ENCODE peak calls at places on chromosomes 16 and 17, in four cellular contexts. One of them, this sample, is unnamed.

GRCh38 chr17:46979023-46979870 is at the start of gene RPRML:
- DNase-seq in hepatocyte: peak; percentile 56
- DNase-seq in omental fat pad: no peak
- DNase-seq in CD4-positive, alpha-beta T cell: peak; percentile 2
- DNase-seq in this sample: peak; percentile 67

GRCh38 chr16:47732806-47733150 is 271.6 kb downstream of the PHKB start:
- DNase-seq in hepatocyte: no peak
- DNase-seq in omental fat pad: no peak
- DNase-seq in CD4-positive, alpha-beta T cell: no peak
- DNase-seq in this sample: no peak

GRCh38 chr16:6643083-6643686 is 689.5 kb upstream of the RBFOX1 start:
- DNase-seq in hepatocyte: peak; percentile 56
- DNase-seq in omental fat pad: peak; percentile 30
- DNase-seq in CD4-positive, alpha-beta T cell: peak; percentile 3
- DNase-seq in this sample: peak; percentile 34

GRCh38 chr16:84462296-84463210 is 41.9 kb downstream of the MEAK7 start:
- DNase-seq in hepatocyte: no peak
- DNase-seq in omental fat pad: peak; percentile 7
- DNase-seq in CD4-positive, alpha-beta T cell: no peak
- DNase-seq in this sample: no peak

GRCh38 chr16:49277386-49277742 is 4.3 kb downstream of the CBLN1 start:
- DNase-seq in hepatocyte: no peak
- DNase-seq in omental fat pad: no peak
- DNase-seq in CD4-positive, alpha-beta T cell: no peak
- DNase-seq in this sample: no peak

GRCh38 chr17:46940692-46941404 is 17.9 kb downstream of the GOSR2 start:
- DNase-seq in hepatocyte: peak; percentile 90
- DNase-seq in omental fat pad: peak; percentile 35
- DNase-seq in CD4-positive, alpha-beta T cell: peak; percentile 52
- DNase-seq in this sample: peak; percentile 81

GRCh38 chr16:19389246-19389645 is 28.4 kb upstream of the TMC5 start:
- DNase-seq in hepatocyte: peak; percentile 78
- DNase-seq in omental fat pad: peak; percentile 55
- DNase-seq in CD4-positive, alpha-beta T cell: no peak
- DNase-seq in this sample: peak; percentile 55

GRCh38 chr16:66832661-66833305 is 2.0 kb upstream of the NAE1 start:
- DNase-seq in hepatocyte: no peak
- DNase-seq in omental fat pad: no peak
- DNase-seq in CD4-positive, alpha-beta T cell: no peak
- DNase-seq in this sample: no peak

GRCh38 chr17:76145231-76146052 is 4.4 kb upstream of the FOXJ1 start:
- DNase-seq in hepatocyte: no peak
- DNase-seq in omental fat pad: no peak
- DNase-seq in CD4-positive, alpha-beta T cell: peak; percentile 55
- DNase-seq in this sample: peak; percentile 71

GRCh38 chr17:32746698-32747097 is 130.2 kb downstream of the MYO1D start:
- DNase-seq in hepatocyte: no peak
- DNase-seq in omental fat pad: no peak
- DNase-seq in CD4-positive, alpha-beta T cell: no peak
- DNase-seq in this sample: no peak

GRCh38 chr17:50507871-50508572 is at the start of gene MYCBPAP:
- DNase-seq in hepatocyte: peak; percentile 92
- DNase-seq in omental fat pad: peak; percentile 73
- DNase-seq in CD4-positive, alpha-beta T cell: peak; percentile 52
- DNase-seq in this sample: peak; percentile 93

GRCh38 chr17:29178750-29179231 is 1.4 kb downstream of the MYO18A start:
- DNase-seq in hepatocyte: peak; percentile 73
- DNase-seq in omental fat pad: no peak
- DNase-seq in CD4-positive, alpha-beta T cell: no peak
- DNase-seq in this sample: no peak

GRCh38 chr17:75096082-75096625 is 8.4 kb downstream of the SLC16A5 start:
- DNase-seq in hepatocyte: peak; percentile 92
- DNase-seq in omental fat pad: no peak
- DNase-seq in CD4-positive, alpha-beta T cell: no peak
- DNase-seq in this sample: no peak

GRCh38 chr16:11050954-11051353 is 106.6 kb downstream of the CLEC16A start:
- DNase-seq in hepatocyte: no peak
- DNase-seq in omental fat pad: no peak
- DNase-seq in CD4-positive, alpha-beta T cell: no peak
- DNase-seq in this sample: no peak

GRCh38 chr17:67575325-67575724 is 142.4 kb upstream of the NOL11 start:
- DNase-seq in hepatocyte: no peak
- DNase-seq in omental fat pad: no peak
- DNase-seq in CD4-positive, alpha-beta T cell: no peak
- DNase-seq in this sample: peak; percentile 40

GRCh38 chr17:29214215-29215146 is 32.2 kb upstream of the CRYBA1 start:
- DNase-seq in hepatocyte: no peak
- DNase-seq in omental fat pad: no peak
- DNase-seq in CD4-positive, alpha-beta T cell: no peak
- DNase-seq in this sample: no peak

GRCh38 chr17:57609125-57609877 is 135.8 kb downstream of the CCDC182 start:
- DNase-seq in hepatocyte: peak; percentile 45
- DNase-seq in omental fat pad: no peak
- DNase-seq in CD4-positive, alpha-beta T cell: no peak
- DNase-seq in this sample: no peak

GRCh38 chr16:10754941-10755340 is 11.3 kb downstream of the NUBP1 start:
- DNase-seq in hepatocyte: no peak
- DNase-seq in omental fat pad: no peak
- DNase-seq in CD4-positive, alpha-beta T cell: no peak
- DNase-seq in this sample: no peak

GRCh38 chr16:17831330-17831729 is 360.6 kb upstream of the XYLT1 start:
- DNase-seq in hepatocyte: peak; percentile 13
- DNase-seq in omental fat pad: no peak
- DNase-seq in CD4-positive, alpha-beta T cell: no peak
- DNase-seq in this sample: no peak

GRCh38 chr16:81513204-81514040 is 68.8 kb downstream of the CMIP start:
- DNase-seq in hepatocyte: no peak
- DNase-seq in omental fat pad: no peak
- DNase-seq in CD4-positive, alpha-beta T cell: no peak
- DNase-seq in this sample: no peak

GRCh38 chr17:37701424-37702020 is 43.3 kb downstream of the HNF1B start:
- DNase-seq in hepatocyte: no peak
- DNase-seq in omental fat pad: no peak
- DNase-seq in CD4-positive, alpha-beta T cell: peak; percentile 9
- DNase-seq in this sample: peak; percentile 77

GRCh38 chr16:88570691-88571092 is 489 bp downstream of the ZC3H18 start:
- DNase-seq in hepatocyte: peak; percentile 55
- DNase-seq in omental fat pad: no peak
- DNase-seq in CD4-positive, alpha-beta T cell: peak; percentile 13
- DNase-seq in this sample: no peak

GRCh38 chr17:79042421-79043190 is 18.6 kb downstream of the C1QTNF1 start:
- DNase-seq in hepatocyte: no peak
- DNase-seq in omental fat pad: peak; percentile 86
- DNase-seq in CD4-positive, alpha-beta T cell: peak; percentile 68
- DNase-seq in this sample: peak; percentile 82

GRCh38 chr17:489758-490329 is 137.2 kb upstream of the RPH3AL start:
- DNase-seq in hepatocyte: peak; percentile 36
- DNase-seq in omental fat pad: no peak
- DNase-seq in CD4-positive, alpha-beta T cell: peak; percentile 68
- DNase-seq in this sample: peak; percentile 68

GRCh38 chr17:62723842-62724241 is 84.3 kb downstream of the MARCHF10 start:
- DNase-seq in hepatocyte: no peak
- DNase-seq in omental fat pad: no peak
- DNase-seq in CD4-positive, alpha-beta T cell: no peak
- DNase-seq in this sample: no peak

GRCh38 chr17:55845385-55845784 is 94.5 kb downstream of the PCTP start:
- DNase-seq in hepatocyte: peak; percentile 81
- DNase-seq in omental fat pad: peak; percentile 23
- DNase-seq in CD4-positive, alpha-beta T cell: no peak
- DNase-seq in this sample: peak; percentile 65
- TF ChIP-seq CTCF in hepatocyte: peak; percentile 85
- TF ChIP-seq CTCF in omental fat pad: no peak
- TF ChIP-seq CTCF in CD4-positive, alpha-beta T cell: no peak
- TF ChIP-seq CTCF in this sample: peak; percentile 30

GRCh38 chr16:27544671-27545070 is 5.0 kb downstream of the GTF3C1 start:
- DNase-seq in hepatocyte: no peak
- DNase-seq in omental fat pad: no peak
- DNase-seq in CD4-positive, alpha-beta T cell: no peak
- DNase-seq in this sample: no peak
- TF ChIP-seq CTCF in hepatocyte: no peak
- TF ChIP-seq CTCF in omental fat pad: no peak
- TF ChIP-seq CTCF in CD4-positive, alpha-beta T cell: no peak
- TF ChIP-seq CTCF in this sample: no peak

GRCh38 chr16:72125635-72126428 is 32.2 kb downstream of the DHX38 start:
- DNase-seq in hepatocyte: no peak
- DNase-seq in omental fat pad: no peak
- DNase-seq in CD4-positive, alpha-beta T cell: no peak
- DNase-seq in this sample: no peak
- TF ChIP-seq CTCF in hepatocyte: no peak
- TF ChIP-seq CTCF in omental fat pad: no peak
- TF ChIP-seq CTCF in CD4-positive, alpha-beta T cell: no peak
- TF ChIP-seq CTCF in this sample: no peak

DNA sequence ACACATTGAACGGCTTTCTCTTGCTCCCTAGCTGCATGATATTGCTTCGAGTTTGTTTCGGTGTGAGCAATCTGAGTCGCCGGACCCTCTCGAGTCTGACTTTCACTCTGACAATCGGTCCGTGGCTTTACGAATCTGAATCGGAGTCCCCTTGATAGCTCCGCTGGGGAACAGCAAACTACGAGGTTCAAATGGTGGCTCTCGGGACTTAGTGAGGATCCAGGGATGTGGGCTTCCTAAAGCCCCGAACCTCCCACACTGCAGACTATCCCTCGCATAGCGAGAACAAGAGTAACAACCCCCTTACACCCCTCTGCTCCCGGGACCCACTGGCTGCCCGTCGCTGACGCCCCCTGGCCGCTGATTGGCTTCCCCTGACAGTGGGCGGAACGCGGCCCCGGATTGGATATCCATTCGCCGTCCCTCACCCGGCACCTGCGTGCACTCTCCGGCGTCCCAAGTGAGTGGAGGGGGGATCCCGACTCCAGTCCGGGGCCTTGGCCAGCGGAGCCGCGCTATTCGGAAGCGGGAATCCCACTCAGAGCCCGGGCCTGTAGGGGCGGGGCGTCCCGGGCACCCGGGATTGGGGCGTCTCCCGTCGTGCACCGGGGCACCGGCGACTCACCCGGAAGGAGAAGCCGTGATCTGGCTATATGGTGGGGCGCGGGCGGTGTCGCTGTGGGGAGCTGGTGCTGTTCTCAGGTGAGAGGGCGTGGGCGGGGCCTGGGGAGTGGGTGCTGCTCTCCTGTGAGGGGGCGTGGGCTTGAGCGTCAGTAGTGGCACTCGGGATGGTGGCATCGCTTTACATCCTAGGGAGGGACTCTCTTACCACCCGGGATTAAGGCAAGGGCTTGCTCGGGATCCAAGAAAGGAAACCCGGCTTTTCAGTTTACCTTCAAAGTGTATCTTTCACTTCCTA is at the start of gene SNX11:
- DNase-seq in hepatocyte: peak; percentile 95
- DNase-seq in omental fat pad: peak; percentile 86
- DNase-seq in CD4-positive, alpha-beta T cell: peak; percentile 93
- DNase-seq in this sample: peak; percentile 88
- TF ChIP-seq CTCF in hepatocyte: no peak
- TF ChIP-seq CTCF in omental fat pad: no peak
- TF ChIP-seq CTCF in CD4-positive, alpha-beta T cell: no peak
- TF ChIP-seq CTCF in this sample: no peak